ENCODE peak calls at places on chromosomes 6 and 20, in five cellular contexts. One of them, this sample, is unnamed.
A peak's percentile ranks its signal among the peaks of the same experiment; 100 is the strongest.

GRCh38 chr20:50478162-50479036 is 31.8 kb upstream of the PTPN1 start:
- DNase-seq in naive thymus-derived CD4-positive, alpha-beta T cell: peak; percentile 79
- DNase-seq in DMS153: peak; percentile 33
- DNase-seq in stimulated activated CD4-positive, alpha-beta T cell treated with anti-CD3 and anti-CD28 coated beads, Interleukin-2, amount 100 ng/mL, for 48 hours: peak; percentile 69
- DNase-seq in T-helper 2 cell: peak; percentile 30
- DNase-seq in this sample: no peak

GRCh38 chr6:72040106-72040505 is 153.8 kb downstream of the RIMS1 start:
- DNase-seq in naive thymus-derived CD4-positive, alpha-beta T cell: no peak
- DNase-seq in DMS153: peak; percentile 52
- DNase-seq in stimulated activated CD4-positive, alpha-beta T cell treated with anti-CD3 and anti-CD28 coated beads, Interleukin-2, amount 100 ng/mL, for 48 hours: no peak
- DNase-seq in T-helper 2 cell: no peak
- DNase-seq in this sample: no peak

GRCh38 chr20:23122959-23123655 is 37.0 kb upstream of the CD93 start:
- DNase-seq in naive thymus-derived CD4-positive, alpha-beta T cell: no peak
- DNase-seq in DMS153: no peak
- DNase-seq in stimulated activated CD4-positive, alpha-beta T cell treated with anti-CD3 and anti-CD28 coated beads, Interleukin-2, amount 100 ng/mL, for 48 hours: no peak
- DNase-seq in T-helper 2 cell: no peak
- DNase-seq in this sample: no peak

GRCh38 chr6:43188426-43188825 is 6.4 kb downstream of the CUL9 start:
- DNase-seq in naive thymus-derived CD4-positive, alpha-beta T cell: no peak
- DNase-seq in DMS153: no peak
- DNase-seq in stimulated activated CD4-positive, alpha-beta T cell treated with anti-CD3 and anti-CD28 coated beads, Interleukin-2, amount 100 ng/mL, for 48 hours: no peak
- DNase-seq in T-helper 2 cell: no peak
- DNase-seq in this sample: no peak

GRCh38 chr20:47535088-47535487 is 33.4 kb downstream of the NCOA3 start:
- DNase-seq in naive thymus-derived CD4-positive, alpha-beta T cell: no peak
- DNase-seq in DMS153: no peak
- DNase-seq in stimulated activated CD4-positive, alpha-beta T cell treated with anti-CD3 and anti-CD28 coated beads, Interleukin-2, amount 100 ng/mL, for 48 hours: no peak
- DNase-seq in T-helper 2 cell: no peak
- DNase-seq in this sample: no peak

GRCh38 chr20:34639755-34640222 is 37.1 kb downstream of the PIGU start:
- DNase-seq in naive thymus-derived CD4-positive, alpha-beta T cell: no peak
- DNase-seq in DMS153: peak; percentile 91
- DNase-seq in stimulated activated CD4-positive, alpha-beta T cell treated with anti-CD3 and anti-CD28 coated beads, Interleukin-2, amount 100 ng/mL, for 48 hours: no peak
- DNase-seq in T-helper 2 cell: no peak
- DNase-seq in this sample: no peak

GRCh38 chr20:4956200-4956810 is 45.0 kb downstream of the SLC23A2 start:
- DNase-seq in naive thymus-derived CD4-positive, alpha-beta T cell: peak; percentile 55
- DNase-seq in DMS153: no peak
- DNase-seq in stimulated activated CD4-positive, alpha-beta T cell treated with anti-CD3 and anti-CD28 coated beads, Interleukin-2, amount 100 ng/mL, for 48 hours: no peak
- DNase-seq in T-helper 2 cell: no peak
- DNase-seq in this sample: no peak

GRCh38 chr6:33824461-33825154 is 20.8 kb upstream of the MLN start:
- DNase-seq in naive thymus-derived CD4-positive, alpha-beta T cell: no peak
- DNase-seq in DMS153: no peak
- DNase-seq in stimulated activated CD4-positive, alpha-beta T cell treated with anti-CD3 and anti-CD28 coated beads, Interleukin-2, amount 100 ng/mL, for 48 hours: no peak
- DNase-seq in T-helper 2 cell: no peak
- DNase-seq in this sample: no peak

GRCh38 chr20:20492521-20493334 is 124.8 kb downstream of the INSM1 start:
- DNase-seq in naive thymus-derived CD4-positive, alpha-beta T cell: no peak
- DNase-seq in DMS153: peak; percentile 83
- DNase-seq in stimulated activated CD4-positive, alpha-beta T cell treated with anti-CD3 and anti-CD28 coated beads, Interleukin-2, amount 100 ng/mL, for 48 hours: no peak
- DNase-seq in T-helper 2 cell: no peak
- DNase-seq in this sample: no peak

GRCh38 chr20:46987001-46987400 is 92.4 kb downstream of the EYA2 start:
- DNase-seq in naive thymus-derived CD4-positive, alpha-beta T cell: no peak
- DNase-seq in DMS153: no peak
- DNase-seq in stimulated activated CD4-positive, alpha-beta T cell treated with anti-CD3 and anti-CD28 coated beads, Interleukin-2, amount 100 ng/mL, for 48 hours: no peak
- DNase-seq in T-helper 2 cell: no peak
- DNase-seq in this sample: no peak

GRCh38 chr6:13422601-13423247 is 64.7 kb downstream of the GFOD1 start:
- DNase-seq in naive thymus-derived CD4-positive, alpha-beta T cell: no peak
- DNase-seq in DMS153: no peak
- DNase-seq in stimulated activated CD4-positive, alpha-beta T cell treated with anti-CD3 and anti-CD28 coated beads, Interleukin-2, amount 100 ng/mL, for 48 hours: no peak
- DNase-seq in T-helper 2 cell: no peak
- DNase-seq in this sample: no peak

GRCh38 chr6:166058064-166058739 is 109.4 kb downstream of the TBXT start:
- DNase-seq in naive thymus-derived CD4-positive, alpha-beta T cell: no peak
- DNase-seq in DMS153: no peak
- DNase-seq in stimulated activated CD4-positive, alpha-beta T cell treated with anti-CD3 and anti-CD28 coated beads, Interleukin-2, amount 100 ng/mL, for 48 hours: no peak
- DNase-seq in T-helper 2 cell: no peak
- DNase-seq in this sample: no peak